ENCODE peak calls at places on chromosomes 7 and 10, in four cellular contexts. M is choroid plexus epithelial cell; T is skeletal muscle cell; D is CD8-positive, alpha-beta memory T cell. J is an unnamed sample.

GRCh38 chr7:6161463-6162330 is 110.7 kb downstream of the CYTH3 start:
- DNase-seq in M (no peak), T (no peak), D (no peak), J (no peak)

GRCh38 chr7:131170440-131171105 is 157.1 kb upstream of the MKLN1 start:
- DNase-seq in M (no peak), T (no peak), D (no peak), J (no peak)

GRCh38 chr7:22677680-22678079 is 49.3 kb upstream of the IL6 start:
- DNase-seq in M (no peak), T (no peak), D (no peak), J (no peak)

GRCh38 chr7:41060796-41061195 is 642.1 kb downstream of the INHBA start:
- DNase-seq in M (no peak), T (no peak), D (no peak), J (no peak)

GRCh38 chr7:27064169-27064568 is 31.6 kb downstream of the HOXA1 start:
- DNase-seq in M (peak), T (no peak), D (no peak), J (peak)

GRCh38 chr7:102287465-102288146 is 938 bp downstream of the SH2B2 start:
- DNase-seq in M (peak), T (no peak), D (no peak), J (no peak)

GRCh38 chr7:106610996-106611886 is 49.7 kb downstream of the CCDC71L start:
- DNase-seq in M (peak), T (no peak), D (no peak), J (no peak)

GRCh38 chr10:17200885-17201164 is 647 bp downstream of the TRDMT1 start:
- DNase-seq in M (peak), T (no peak), D (no peak), J (no peak)

GRCh38 chr7:32515890-32516550 is 20.7 kb downstream of the AVL9 start:
- DNase-seq in M (peak), T (no peak), D (no peak), J (no peak)

GRCh38 chr10:124186956-124187355 is 93.6 kb upstream of the CHST15 start:
- DNase-seq in M (no peak), T (no peak), D (no peak), J (no peak)

GRCh38 chr10:59325116-59325515 is 37.2 kb downstream of the FAM13C start:
- DNase-seq in M (no peak), T (no peak), D (no peak), J (no peak)

GRCh38 chr7:105718511-105718925 is 137.2 kb upstream of the EFCAB10 start:
- DNase-seq in M (no peak), T (no peak), D (no peak), J (no peak)

GRCh38 chr7:32410545-32410944 is 79.6 kb downstream of the LSM5 start:
- DNase-seq in M (no peak), T (no peak), D (no peak), J (no peak)

GRCh38 chr10:59675812-59676211 is 33.8 kb downstream of the SLC16A9 start:
- DNase-seq in M (no peak), T (no peak), D (no peak), J (no peak)

GRCh38 chr7:29146082-29146706 is at the start of gene CPVL:
- DNase-seq in M (no peak), T (no peak), D (no peak), J (no peak)

GRCh38 chr10:131536676-131537075 is 225.2 kb upstream of the TCERG1L start:
- DNase-seq in M (no peak), T (no peak), D (no peak), J (no peak)

GRCh38 chr10:74898201-74898976 is 72.0 kb downstream of the KAT6B start:
- DNase-seq in M (peak), T (no peak), D (no peak), J (no peak)

GRCh38 chr7:42226354-42226941 is 10.6 kb downstream of the GLI3 start:
- DNase-seq in M (no peak), T (no peak), D (no peak), J (no peak)

GRCh38 chr10:96357038-96357620 is 1.7 kb downstream of the OPALIN start:
- DNase-seq in M (no peak), T (no peak), D (no peak), J (no peak)

GRCh38 chr10:116163308-116163707 is 109.7 kb downstream of the GFRA1 start:
- DNase-seq in M (no peak), T (no peak), D (no peak), J (no peak)

GRCh38 chr10:51924359-51924758 is 225.0 kb upstream of the CSTF2T start:
- DNase-seq in M (no peak), T (no peak), D (no peak), J (no peak)

GRCh38 chr7:40586197-40586596 is 451.4 kb downstream of the SUGCT start:
- DNase-seq in M (peak), T (peak), D (no peak), J (peak)

GRCh38 chr7:23956769-23957556 is 246.9 kb downstream of the STK31 start:
- DNase-seq in M (peak), T (no peak), D (no peak), J (no peak)

GRCh38 chr10:59872892-59873463 is 33.4 kb downstream of the CCDC6 start:
- DNase-seq in M (peak), T (peak), D (no peak), J (peak)

GRCh38 chr10:116974442-116975005 is 30.5 kb downstream of the SHTN1 start:
- DNase-seq in M (peak), T (peak), D (no peak), J (peak)

GRCh38 chr7:28125381-28126046 is 55.1 kb downstream of the JAZF1 start:
- DNase-seq in M (peak), T (no peak), D (no peak), J (no peak)

GRCh38 chr10:70052462-70053211 is at the start of gene MACROH2A2:
- DNase-seq in M (peak), T (peak), D (no peak), J (no peak)

GRCh38 chr7:43694399-43694748 is 34.9 kb downstream of the COA1 start:
- DNase-seq in M (peak), T (peak), D (no peak), J (no peak)

GRCh38 chr7:143285806-143286521 is 1.2 kb downstream of the TMEM139 start:
- DNase-seq in M (no peak), T (no peak), D (no peak), J (no peak)

GRCh38 chr7:129014501-129015101 is 40.3 kb downstream of the TNPO3 start:
- DNase-seq in M (no peak), T (no peak), D (no peak), J (no peak)

GRCh38 chr10:88986549-88987242 is 3.9 kb upstream of the FAS start:
- DNase-seq in M (peak), T (no peak), D (no peak), J (no peak)

GRCh38 chr10:70601775-70602174 is 766 bp downstream of the PRF1 start:
- DNase-seq in M (no peak), T (no peak), D (no peak), J (no peak)

GRCh38 chr7:24178811-24179210 is 105.2 kb upstream of the NPY start:
- DNase-seq in M (no peak), T (no peak), D (no peak), J (no peak)

GRCh38 chr10:36109399-36110023 is 467.4 kb upstream of the FZD8 start:
- DNase-seq in M (no peak), T (no peak), D (no peak), J (no peak)

GRCh38 chr7:75916259-75916658 is 1.3 kb downstream of the POR start:
- DNase-seq in M (no peak), T (no peak), D (no peak), J (no peak)

GRCh38 chr10:98745645-98746044 is 298.9 kb upstream of the HPS1 start:
- DNase-seq in M (no peak), T (no peak), D (no peak), J (no peak)

GRCh38 chr7:128221929-128222403 is 19.1 kb upstream of the LEP start:
- DNase-seq in M (no peak), T (no peak), D (no peak), J (no peak)

GRCh38 chr10:132742167-132742836 is 43.6 kb downstream of the NKX6-2 start:
- DNase-seq in M (no peak), T (no peak), D (no peak), J (no peak)
- H3K4me3 ChIP-seq in M (no peak), T (no peak), D (no peak), J (no peak)

DNA sequence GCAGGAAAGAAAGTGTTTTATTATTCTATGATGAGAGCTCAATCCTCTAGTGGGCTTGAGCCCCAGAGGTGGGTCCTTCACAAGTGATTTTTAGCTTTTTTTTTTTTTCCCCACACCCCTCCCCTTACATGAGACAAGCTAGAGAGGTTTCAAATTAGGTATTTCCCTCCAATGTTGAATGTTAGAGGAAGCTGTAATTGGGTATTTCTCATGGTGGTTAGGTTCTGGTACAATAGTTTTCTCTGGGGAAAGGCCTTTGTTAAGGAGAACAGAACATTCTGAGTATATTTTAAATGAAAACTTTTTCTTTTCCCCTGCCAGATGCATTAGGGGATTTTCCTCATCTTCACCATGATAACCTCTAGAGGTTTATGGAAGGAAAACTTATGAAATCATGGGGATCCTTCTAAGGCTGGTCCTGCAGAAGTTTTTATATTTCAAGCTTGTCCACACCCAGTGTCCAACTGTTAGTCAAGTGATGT is 1039.7 kb downstream of the NRG3 start:
- DNase-seq in M (no peak), T (no peak), D (no peak), J (no peak)
- H3K4me3 ChIP-seq in M (no peak), T (no peak), D (no peak), J (no peak)

DNA sequence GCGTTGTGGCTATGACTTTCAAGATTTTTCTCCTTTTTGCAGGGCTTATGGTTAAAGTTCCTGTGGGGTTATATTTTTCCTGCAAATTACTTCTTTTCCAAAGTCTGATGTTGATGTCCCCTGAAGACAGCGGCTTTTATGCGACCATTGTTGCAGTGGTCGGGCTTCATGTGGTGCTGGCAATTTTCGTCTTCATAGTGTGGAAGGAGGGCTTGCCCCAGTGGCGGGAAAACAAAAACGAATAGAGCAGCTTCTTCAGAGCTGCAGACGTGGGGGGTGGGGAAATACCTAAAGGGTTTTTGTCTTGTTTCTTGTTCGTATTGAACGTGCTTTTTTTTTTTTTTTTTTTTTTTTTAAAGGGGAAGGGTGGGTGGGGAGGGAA is 53.8 kb downstream of the MCMBP start:
- DNase-seq in M (no peak), T (no peak), D (no peak), J (no peak)
- H3K4me3 ChIP-seq in M (peak), T (peak), D (no peak), J (peak)

GRCh38 chr10:77636967-77637473 is 588 bp downstream of the KCNMA1 start:
- DNase-seq in M (no peak), T (no peak), D (no peak), J (no peak)

GRCh38 chr10:77636286-77636966 is 1.2 kb downstream of the KCNMA1 start:
- DNase-seq in M (no peak), T (no peak), D (no peak), J (no peak)

GRCh38 chr10:77633376-77633775 is 4.2 kb downstream of the KCNMA1 start:
- DNase-seq in M (no peak), T (no peak), D (no peak), J (no peak)

GRCh38 chr10:77635402-77636227 is 2.0 kb downstream of the KCNMA1 start:
- DNase-seq in M (no peak), T (no peak), D (no peak), J (no peak)

DNA sequence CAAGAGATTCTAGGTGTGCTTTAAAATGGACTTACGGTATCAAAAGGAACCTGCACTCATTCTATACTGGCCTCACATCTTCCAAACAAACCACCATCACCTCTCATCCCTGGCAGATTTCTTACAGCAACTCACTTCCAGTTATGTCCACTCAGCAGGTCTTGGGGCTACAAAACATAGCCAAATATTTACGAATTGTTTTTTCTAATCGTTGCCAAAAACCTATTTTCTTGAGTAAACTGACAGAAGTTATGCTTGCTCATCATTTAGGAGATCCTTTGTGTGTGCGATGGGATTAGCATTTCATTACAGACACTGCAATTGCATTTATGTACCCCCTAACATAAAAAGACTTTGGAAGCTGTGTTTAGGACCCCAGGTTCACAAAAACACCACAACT is 2.7 kb downstream of the KCNMA1 start:
- DNase-seq in M (no peak), T (no peak), D (no peak), J (no peak)
- H3K4me3 ChIP-seq in M (no peak), T (no peak), D (no peak), J (no peak)

GRCh38 chr10:134205-134742 is 981 bp upstream of the ZMYND11 start:
- DNase-seq in M (peak), T (no peak), D (peak), J (no peak)

GRCh38 chr10:134743-135600 is at the start of gene ZMYND11:
- DNase-seq in M (peak), T (no peak), D (peak), J (no peak)

GRCh38 chr10:135601-136464 is 578 bp downstream of the ZMYND11 start:
- DNase-seq in M (peak), T (no peak), D (peak), J (no peak)

GRCh38 chr10:136465-136762 is 1.2 kb downstream of the ZMYND11 start:
- DNase-seq in M (no peak), T (no peak), D (no peak), J (no peak)

GRCh38 chr10:132961-133898 is 2.0 kb upstream of the ZMYND11 start:
- DNase-seq in M (peak), T (no peak), D (no peak), J (no peak)
- H3K4me3 ChIP-seq in M (peak), T (peak), D (no peak), J (peak)

GRCh38 chr7:44981035-44981706 is 2.4 kb upstream of the MYO1G start:
- DNase-seq in M (no peak), T (no peak), D (no peak), J (no peak)
- H3K4me3 ChIP-seq in M (no peak), T (no peak), D (no peak), J (no peak)

GRCh38 chr7:108291791-108292440 is 161.8 kb upstream of the LAMB4 start:
- DNase-seq in M (no peak), T (peak), D (no peak), J (no peak)
- H3K4me3 ChIP-seq in M (no peak), T (no peak), D (no peak), J (no peak)

DNA sequence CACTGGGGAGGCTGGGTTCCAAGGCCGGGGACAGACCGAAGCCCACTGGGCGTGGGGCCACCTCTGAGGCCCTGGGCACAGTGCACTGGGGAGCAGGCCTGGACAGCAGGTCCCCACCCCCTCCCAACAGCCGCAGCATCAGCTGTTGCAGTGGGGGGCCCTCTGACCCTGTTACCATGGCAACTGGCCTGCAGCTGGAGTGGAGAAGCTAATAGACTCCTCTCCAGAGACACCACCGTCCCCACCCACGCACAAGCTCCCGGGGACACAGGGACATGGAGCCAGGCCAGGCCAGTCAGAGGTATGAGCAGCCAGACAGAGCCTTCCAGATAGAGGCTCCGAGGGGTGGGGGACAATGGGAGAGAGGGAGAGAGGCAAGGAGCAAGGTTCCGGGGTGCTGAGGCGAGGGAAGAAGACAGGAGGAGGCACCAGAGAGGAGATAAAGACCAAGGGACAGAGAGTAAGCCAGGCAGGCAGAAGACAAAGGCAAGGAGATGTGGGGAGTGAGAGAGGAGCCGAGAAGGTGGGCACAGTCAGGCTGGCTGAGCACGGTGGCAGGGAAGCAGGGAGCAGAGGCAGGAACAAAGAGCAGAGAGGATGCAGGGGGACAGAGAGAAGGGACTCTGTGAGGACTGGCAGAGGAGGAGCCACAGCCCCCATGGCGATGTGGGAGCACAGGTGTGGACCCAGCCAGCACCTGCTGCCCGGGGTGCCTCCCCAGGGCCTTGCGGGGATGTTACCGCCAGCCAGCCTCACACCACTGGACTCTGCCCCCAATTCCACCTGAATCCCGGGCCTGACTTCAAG is 6.7 kb downstream of the KCNH2 start:
- DNase-seq in M (peak), T (no peak), D (no peak), J (no peak)
- H3K4me3 ChIP-seq in M (no peak), T (no peak), D (no peak), J (no peak)

GRCh38 chr7:91940171-91940570 is 491 bp upstream of the AKAP9 start:
- DNase-seq in M (peak), T (no peak), D (no peak), J (no peak)

GRCh38 chr7:91941450-91941849 is 788 bp downstream of the AKAP9 start:
- DNase-seq in M (peak), T (no peak), D (no peak), J (no peak)

GRCh38 chr7:91940572-91941341 is at the start of gene AKAP9:
- DNase-seq in M (peak), T (no peak), D (peak), J (no peak)

GRCh38 chr7:91945476-91945875 is 4.8 kb downstream of the AKAP9 start:
- DNase-seq in M (peak), T (no peak), D (no peak), J (no peak)

DNA sequence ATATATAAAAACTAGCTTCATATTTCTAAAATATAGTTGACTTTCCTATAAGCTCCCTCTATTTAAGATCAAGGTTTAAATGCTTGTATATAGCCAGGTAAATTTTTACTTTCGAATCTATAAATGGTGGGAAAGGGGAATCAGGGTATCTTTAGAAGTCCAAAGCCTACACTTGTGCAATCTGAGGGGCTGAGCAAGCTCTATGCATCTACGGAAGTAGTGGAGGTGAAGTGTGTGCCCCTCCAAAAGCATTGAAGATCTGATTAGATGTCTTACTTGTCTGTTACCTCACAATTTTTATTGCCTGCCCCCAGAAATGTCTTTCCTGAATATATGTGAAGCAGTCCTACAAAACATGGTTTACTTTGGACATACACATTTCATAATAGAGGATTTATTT is 1.6 kb downstream of the AKAP9 start:
- DNase-seq in M (no peak), T (no peak), D (no peak), J (no peak)
- H3K4me3 ChIP-seq in M (peak), T (peak), D (no peak), J (peak)

GRCh38 chr7:138092486-138093028 is 16.3 kb downstream of the AKR1D1 start:
- DNase-seq in M (no peak), T (no peak), D (no peak), J (no peak)
- H3K4me3 ChIP-seq in M (no peak), T (no peak), D (no peak), J (no peak)